ENCODE peak calls at places on chromosomes 13 and 19, in six cellular contexts. F, Y, B, E, N and S are unnamed samples.

GRCh38 chr19:37928527-37929286 is 21.7 kb downstream of the SIPA1L3 start:
- DNase-seq in Y (peak), B (no peak), F (no peak), E (no peak), N (no peak), S (peak)

GRCh38 chr13:97273341-97273831 is 51.3 kb downstream of the MBNL2 start:
- DNase-seq in Y (no peak), F (no peak), B (no peak), E (no peak), N (no peak), S (no peak)

GRCh38 chr13:27024781-27025492 is 146.7 kb downstream of the USP12 start:
- DNase-seq in E (no peak), F (no peak), B (no peak), N (no peak), Y (no peak), S (no peak)

GRCh38 chr19:33171916-33172359 is 22.2 kb upstream of the LRP3 start:
- DNase-seq in F (no peak), Y (no peak), N (no peak), E (no peak), B (no peak), S (no peak)

GRCh38 chr13:85314686-85315085 is 484.5 kb downstream of the SLITRK6 start:
- DNase-seq in Y (no peak), N (no peak), E (no peak), F (no peak), B (no peak), S (no peak)

GRCh38 chr13:109729031-109729870 is 57.1 kb downstream of the IRS2 start:
- DNase-seq in E (no peak), F (no peak), Y (no peak), N (no peak), B (no peak), S (no peak)

GRCh38 chr13:59475911-59476310 is 687.8 kb downstream of the DIAPH3 start:
- DNase-seq in E (no peak), Y (no peak), F (no peak), B (no peak), N (no peak), S (no peak)

GRCh38 chr19:32224371-32225244 is 120.8 kb upstream of the ZNF507 start:
- DNase-seq in F (peak), E (peak), B (peak), Y (peak), N (peak), S (peak)

GRCh38 chr19:3404324-3405260 is 38.2 kb downstream of the NFIC start:
- DNase-seq in B (no peak), F (no peak), Y (no peak), E (no peak), N (no peak), S (peak)

GRCh38 chr19:49469828-49470614 is 4.0 kb upstream of the FLT3LG start:
- DNase-seq in N (no peak), E (no peak), F (peak), B (peak), Y (peak), S (peak)

GRCh38 chr19:42185281-42185680 is 32.2 kb downstream of the DEDD2 start:
- DNase-seq in Y (peak), F (no peak), B (no peak), E (no peak), N (no peak), S (no peak)

GRCh38 chr13:77000475-77000874 is 8.6 kb downstream of the CLN5 start:
- DNase-seq in F (no peak), N (no peak), B (no peak), E (no peak), Y (no peak), S (no peak)

GRCh38 chr19:44748426-44749254 is at the start of gene BCL3:
- DNase-seq in Y (no peak), B (peak), N (no peak), F (peak), E (no peak), S (peak)

GRCh38 chr19:44745386-44745831 is 3.1 kb upstream of the BCL3 start:
- DNase-seq in F (no peak), E (peak), Y (no peak), B (no peak), N (no peak), S (peak)